ENCODE peak calls at places on chromosomes 7 and 10, in nine cellular contexts. D is HCT116, X is fibroblast of lung, F is mesenchymal stem cell, G is GM23248, R is colonic mucosa, J is H1, S is GM12878, M is mesendoderm. O is an unnamed sample. For H3K27me3, the result is how much of the 10 kb centered on the place peaks cover.

GRCh38 chr10:88157981-88158465 is 294.6 kb downstream of the PTEN start:
- DNase-seq in D (no peak), X (peak), F (peak), G (peak), R (no peak), J (no peak), S (no peak), M (no peak), O (no peak)

GRCh38 chr7:19302731-19303130 is 157.5 kb upstream of the FERD3L start:
- DNase-seq in D (no peak), X (no peak), F (no peak), G (no peak), R (no peak), J (no peak), S (no peak), M (no peak), O (no peak)

GRCh38 chr7:93327006-93327633 is 95.0 kb downstream of the VPS50 start:
- DNase-seq in D (peak), X (peak), F (peak), G (peak), R (no peak), J (no peak), S (no peak), M (no peak), O (no peak)

GRCh38 chr7:44757311-44757710 is 8.7 kb downstream of the ZMIZ2 start:
- DNase-seq in D (no peak), X (no peak), F (no peak), G (no peak), R (no peak), J (no peak), S (no peak), M (no peak), O (no peak)

GRCh38 chr7:42671627-42672026 is 240.2 kb downstream of the C7orf25 start:
- DNase-seq in D (no peak), X (peak), F (peak), G (peak), R (no peak), J (no peak), S (no peak), M (no peak), O (no peak)

GRCh38 chr7:150994141-150994837 is 3.5 kb downstream of the NOS3 start:
- DNase-seq in D (no peak), X (no peak), F (no peak), G (no peak), R (no peak), J (no peak), S (no peak), M (peak), O (peak)

GRCh38 chr7:28349637-28350036 is 62.7 kb upstream of the CREB5 start:
- DNase-seq in D (no peak), X (peak), F (no peak), G (peak), R (no peak), J (no peak), S (no peak), M (no peak), O (no peak)

GRCh38 chr7:50197547-50197946 is 104.5 kb upstream of the ZPBP start:
- DNase-seq in D (peak), X (no peak), F (no peak), G (no peak), R (no peak), J (peak), S (peak), M (peak), O (peak)

GRCh38 chr10:116708877-116709276 is 33.5 kb downstream of the HSPA12A start:
- DNase-seq in D (no peak), X (no peak), F (no peak), G (no peak), R (no peak), J (no peak), S (no peak), M (no peak), O (no peak)

GRCh38 chr7:32062150-32062549 is 8.1 kb downstream of the PDE1C start:
- DNase-seq in D (peak), X (peak), F (peak), G (peak), R (peak), J (peak), S (no peak), M (peak), O (peak)

GRCh38 chr10:103578782-103579382 is 85.4 kb downstream of the NEURL1 start:
- DNase-seq in D (no peak), X (no peak), F (no peak), G (no peak), R (peak), J (no peak), S (no peak), M (no peak), O (no peak)

GRCh38 chr10:104557966-104558365 is 83.1 kb upstream of the SORCS3 start:
- DNase-seq in D (no peak), X (no peak), F (no peak), G (no peak), R (no peak), J (no peak), S (no peak), M (no peak), O (peak)

GRCh38 chr10:121323448-121323847 is 274.8 kb downstream of the FGFR2 start:
- DNase-seq in D (no peak), X (no peak), F (no peak), G (no peak), R (no peak), J (no peak), S (no peak), M (no peak), O (no peak)

GRCh38 chr10:25675615-25676014 is 258.4 kb upstream of the MYO3A start:
- DNase-seq in D (no peak), X (no peak), F (no peak), G (no peak), R (no peak), J (no peak), S (no peak), M (no peak), O (no peak)

GRCh38 chr10:110651044-110651958 is 7.2 kb downstream of the RBM20 start:
- DNase-seq in D (no peak), X (peak), F (peak), G (peak), R (no peak), J (no peak), S (no peak), M (no peak), O (peak)

GRCh38 chr7:138257459-138258193 is 181.4 kb downstream of the AKR1D1 start:
- DNase-seq in D (no peak), X (peak), F (peak), G (no peak), R (peak), J (peak), S (no peak), M (peak), O (no peak)

GRCh38 chr7:138254444-138254843 is 178.2 kb downstream of the AKR1D1 start:
- DNase-seq in D (no peak), X (no peak), F (no peak), G (no peak), R (no peak), J (no peak), S (no peak), M (peak), O (no peak)

GRCh38 chr7:138259675-138260074 is 183.4 kb downstream of the AKR1D1 start:
- DNase-seq in D (no peak), X (no peak), F (no peak), G (no peak), R (no peak), J (no peak), S (no peak), M (no peak), O (no peak)

GRCh38 chr7:138258194-138258554 is 181.9 kb downstream of the AKR1D1 start:
- DNase-seq in D (no peak), X (peak), F (peak), G (no peak), R (no peak), J (peak), S (no peak), M (peak), O (no peak)
- H3K27me3 ChIP-seq in D (under half), X (under half), F (under half), G (under half), R (under half), J (under half), S (under half), M (under half), O (under half)

DNA sequence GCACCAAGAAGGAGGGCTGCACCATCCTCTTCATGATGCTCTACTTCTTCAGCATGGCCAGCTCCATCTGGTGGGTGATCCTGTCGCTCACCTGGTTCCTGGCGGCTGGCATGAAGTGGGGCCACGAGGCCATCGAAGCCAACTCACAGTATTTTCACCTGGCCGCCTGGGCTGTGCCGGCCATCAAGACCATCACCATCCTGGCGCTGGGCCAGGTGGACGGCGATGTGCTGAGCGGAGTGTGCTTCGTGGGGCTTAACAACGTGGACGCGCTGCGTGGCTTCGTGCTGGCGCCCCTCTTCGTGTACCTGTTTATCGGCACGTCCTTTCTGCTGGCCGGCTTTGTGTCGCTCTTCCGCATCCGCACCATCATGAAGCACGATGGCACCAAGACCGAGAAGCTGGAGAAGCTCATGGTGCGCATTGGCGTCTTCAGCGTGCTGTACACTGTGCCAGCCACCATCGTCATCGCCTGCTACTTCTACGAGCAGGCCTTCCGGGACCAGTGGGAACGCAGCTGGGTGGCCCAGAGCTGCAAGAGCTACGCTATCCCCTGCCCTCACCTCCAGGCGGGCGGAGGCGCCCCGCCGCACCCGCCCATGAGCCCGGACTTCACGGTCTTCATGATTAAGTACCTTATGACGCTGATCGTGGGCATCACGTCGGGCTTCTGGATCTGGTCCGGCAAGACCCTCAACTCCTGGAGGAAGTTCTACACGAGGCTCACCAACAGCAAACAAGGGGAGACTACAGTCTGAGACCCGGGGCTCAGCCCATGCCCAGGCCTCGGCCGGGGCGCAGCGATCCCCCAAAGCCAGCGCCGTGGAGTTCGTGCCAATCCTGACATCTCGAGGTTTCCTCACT is 2.1 kb downstream of the FZD1 start:
- DNase-seq in D (no peak), X (peak), F (no peak), G (peak), R (peak), J (peak), S (no peak), M (no peak), O (peak)
- H3K4me3 ChIP-seq in D (no peak), X (peak), F (peak), G (peak), R (peak), J (peak), S (no peak), M (no peak), O (peak)

DNA sequence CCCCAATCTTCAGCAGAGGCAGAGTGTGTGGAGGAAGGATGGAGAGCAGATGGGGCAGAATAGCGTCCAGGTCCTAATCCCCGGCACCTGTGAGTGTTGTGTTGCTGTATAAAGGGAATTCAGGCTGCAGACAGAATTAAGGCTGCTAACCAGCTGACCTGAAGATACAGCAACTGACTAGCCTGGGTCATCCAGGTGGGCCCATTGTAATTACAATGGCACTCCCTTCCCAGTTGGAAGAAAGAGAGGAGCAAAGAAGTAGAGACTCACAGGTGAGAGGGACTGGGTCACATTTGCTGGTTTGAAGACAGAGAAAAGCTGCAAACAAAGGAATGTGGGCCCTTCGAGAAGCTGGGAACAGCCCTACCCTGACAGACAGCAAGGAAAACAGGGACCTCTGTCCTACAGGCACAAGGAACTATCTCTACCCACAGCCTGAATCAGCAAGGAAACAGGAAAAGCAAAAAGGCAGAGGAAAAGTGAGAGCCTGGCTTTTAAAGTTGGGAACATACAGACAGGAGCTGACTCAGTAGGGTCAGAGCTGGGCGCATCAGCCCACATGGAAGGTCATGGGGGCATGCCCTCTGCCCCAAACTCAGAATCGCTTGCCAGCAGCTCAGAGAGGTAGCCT is 11.6 kb upstream of the TMEM72 start:
- DNase-seq in D (no peak), X (no peak), F (no peak), G (no peak), R (no peak), J (no peak), S (no peak), M (no peak), O (no peak)
- H3K9ac ChIP-seq in D (no peak), X (no peak), F (no peak), G (no peak), R (no peak), J (no peak), S (no peak), M (no peak), O (no peak)

DNA sequence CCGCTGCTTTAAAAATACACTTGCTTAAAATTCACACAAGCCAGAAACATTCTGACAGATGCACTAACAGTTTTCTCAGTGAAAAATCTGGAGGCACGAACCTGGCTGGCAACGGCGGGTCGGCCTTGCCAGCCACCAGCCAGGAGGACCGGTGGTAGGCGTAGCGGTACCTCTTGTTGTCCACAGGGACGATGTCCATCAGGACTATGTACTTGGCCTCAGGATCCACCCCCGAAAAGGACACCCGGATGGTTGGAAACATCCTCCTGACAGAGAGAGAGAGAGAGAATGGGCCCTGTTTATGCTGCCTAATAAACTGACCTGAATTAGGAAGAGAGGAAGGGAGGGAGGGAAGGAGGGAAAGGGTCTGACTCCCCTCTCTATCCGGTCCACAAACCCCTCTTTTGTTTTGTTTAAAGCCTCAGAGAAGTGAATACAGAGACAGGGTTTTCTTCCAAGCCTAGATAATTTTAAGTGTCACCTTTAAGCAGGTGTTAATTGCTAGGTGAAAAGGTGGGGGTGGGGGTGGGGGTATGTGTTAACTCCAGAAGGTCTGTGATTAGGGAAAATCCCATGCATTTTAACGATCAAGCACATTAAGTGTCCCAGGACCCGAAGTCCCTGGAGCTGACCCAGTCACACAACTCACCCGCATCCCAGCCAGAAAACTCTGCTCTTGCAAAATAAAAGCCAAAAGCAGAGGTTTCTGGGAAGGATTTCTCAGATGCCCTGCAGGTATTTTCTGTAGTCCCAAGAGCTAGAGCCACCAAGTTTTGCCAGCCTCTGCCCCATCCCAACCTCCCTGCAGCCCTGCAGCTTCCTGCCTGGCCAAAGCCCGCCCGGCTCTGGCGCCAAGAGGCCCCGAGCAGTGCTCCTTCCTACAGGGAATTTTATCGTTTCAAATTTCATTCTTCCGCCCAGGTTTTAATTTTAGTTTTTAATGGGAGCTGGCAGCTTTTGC is 5.0 kb downstream of the TBX20 start:
- DNase-seq in D (no peak), X (no peak), F (no peak), G (no peak), R (no peak), J (peak), S (no peak), M (peak), O (peak)
- H3K27me3 ChIP-seq in D (half or more), X (under half), F (half or more), G (half or more), R (half or more), J (under half), S (under half), M (under half), O (half or more)

DNA sequence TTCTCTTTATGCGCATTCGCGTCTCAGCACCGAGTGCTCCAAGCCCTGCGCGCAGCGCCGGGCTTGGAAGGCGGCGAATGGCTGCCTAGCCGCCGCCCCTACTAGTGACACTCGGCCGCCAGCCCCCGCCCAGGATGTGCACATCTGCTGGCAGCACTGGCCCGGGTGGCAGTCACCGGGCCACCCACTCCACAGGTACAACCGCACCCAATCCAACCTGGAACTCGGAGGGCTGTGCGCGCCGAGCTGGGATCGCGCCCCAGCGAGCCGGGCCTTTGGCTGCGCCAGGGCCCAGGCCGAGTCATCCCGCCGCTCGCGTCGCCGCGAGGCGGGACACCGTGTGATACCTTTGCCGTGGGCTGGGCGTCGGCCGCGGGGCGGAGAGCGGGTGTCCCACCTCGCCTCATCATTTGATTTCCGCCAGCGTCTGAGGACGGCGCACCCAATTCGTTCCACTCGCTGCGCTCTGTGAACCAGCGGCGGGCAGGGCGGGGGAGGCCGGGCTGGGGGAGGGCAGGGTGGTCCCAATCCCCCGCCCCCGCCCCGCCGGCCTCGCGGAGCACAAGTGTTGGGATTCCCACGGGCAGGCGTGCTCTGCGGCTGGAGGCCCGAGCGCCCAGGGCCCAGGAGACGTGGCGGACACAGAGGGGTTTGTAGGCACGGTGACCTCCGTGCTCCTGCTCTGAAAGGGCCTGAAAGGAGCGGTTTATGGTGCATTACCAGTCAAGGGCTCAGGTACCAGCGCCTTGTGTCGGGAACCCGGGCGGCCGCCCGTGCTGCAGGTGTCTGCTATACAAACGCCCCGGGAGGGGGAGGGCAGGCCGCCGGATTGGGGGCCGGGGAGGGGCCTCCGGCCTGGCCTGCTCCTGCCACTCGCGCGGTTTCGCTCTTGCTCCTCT is 17.8 kb upstream of the PTF1A start:
- DNase-seq in D (no peak), X (no peak), F (no peak), G (no peak), R (no peak), J (peak), S (no peak), M (no peak), O (peak)
- H3K4me3 ChIP-seq in D (no peak), X (no peak), F (no peak), G (no peak), R (no peak), J (peak), S (no peak), M (no peak), O (peak)

GRCh38 chr10:28906440-28906839 is 229.1 kb downstream of the BAMBI start:
- DNase-seq in D (no peak), X (peak), F (no peak), G (no peak), R (no peak), J (no peak), S (no peak), M (no peak), O (no peak)
- H3K9ac ChIP-seq in D (no peak), X (no peak), F (no peak), G (no peak), R (no peak), J (no peak), S (no peak), M (no peak), O (no peak)

GRCh38 chr7:67947191-67947590 is 950.6 kb downstream of the TYW1 start:
- DNase-seq in D (no peak), X (no peak), F (no peak), G (no peak), R (no peak), J (no peak), S (no peak), M (no peak), O (no peak)
- H3K27me3 ChIP-seq in D (under half), X (under half), F (under half), G (under half), R (under half), J (under half), S (under half), M (under half), O (under half)

GRCh38 chr10:30436688-30437038 is 2.7 kb downstream of the MAP3K8 start:
- DNase-seq in D (no peak), X (no peak), F (no peak), G (peak), R (no peak), J (no peak), S (no peak), M (no peak), O (no peak)
- H3K4me3 ChIP-seq in D (no peak), X (peak), F (no peak), G (peak), R (peak), J (no peak), S (peak), M (no peak), O (peak)

DNA sequence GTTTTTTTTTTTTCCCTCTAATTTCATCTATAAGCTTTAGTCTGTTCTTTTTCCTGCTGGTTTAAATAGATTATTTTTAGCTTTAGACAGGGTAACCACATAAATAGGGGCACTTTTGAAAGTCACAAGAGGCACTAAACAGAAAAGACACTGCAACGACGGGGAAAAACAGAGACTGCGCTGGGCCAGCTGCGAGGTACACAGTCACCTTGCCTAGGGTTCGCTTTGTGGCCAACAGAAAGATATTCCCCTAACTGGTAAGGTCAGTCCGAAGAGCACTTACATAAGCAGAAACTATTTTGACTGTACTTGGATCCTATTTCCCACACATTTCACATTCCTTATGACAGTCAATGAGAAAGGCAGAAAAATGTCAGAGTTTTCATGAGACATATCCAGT is 175.6 kb upstream of the PHF14 start:
- DNase-seq in D (no peak), X (peak), F (no peak), G (no peak), R (no peak), J (no peak), S (no peak), M (no peak), O (no peak)
- H3K9ac ChIP-seq in D (no peak), X (no peak), F (no peak), G (no peak), R (no peak), J (no peak), S (no peak), M (no peak), O (no peak)